ENCODE peak calls at places on chromosomes 4 and X, in nine cellular contexts. One of them, this sample, is unnamed.

GRCh38 chr4:142473218-142473959 is 372.7 kb downstream of the INPP4B start:
- DNase-seq in pancreas: peak
- DNase-seq in choroid plexus epithelial cell: no peak
- DNase-seq in MM.1S: no peak
- DNase-seq in neural progenitor cell: no peak
- DNase-seq in kidney epithelial cell: peak
- DNase-seq in hepatocyte: no peak
- DNase-seq in AG10803: no peak
- DNase-seq in Caco-2: no peak
- DNase-seq in this sample: no peak

GRCh38 chrX:115606861-115607260 is 45.9 kb downstream of the PLS3 start:
- DNase-seq in Caco-2: peak
- DNase-seq in kidney epithelial cell: no peak
- DNase-seq in AG10803: no peak
- DNase-seq in pancreas: no peak
- DNase-seq in choroid plexus epithelial cell: no peak
- DNase-seq in neural progenitor cell: no peak
- DNase-seq in MM.1S: no peak
- DNase-seq in hepatocyte: no peak
- DNase-seq in this sample: no peak

GRCh38 chr4:71864380-71864779 is 80.5 kb upstream of the GC start:
- DNase-seq in choroid plexus epithelial cell: no peak
- DNase-seq in kidney epithelial cell: no peak
- DNase-seq in pancreas: no peak
- DNase-seq in AG10803: no peak
- DNase-seq in hepatocyte: no peak
- DNase-seq in MM.1S: no peak
- DNase-seq in neural progenitor cell: no peak
- DNase-seq in Caco-2: no peak
- DNase-seq in this sample: no peak

GRCh38 chr4:110815950-110816349 is 193.1 kb upstream of the PITX2 start:
- DNase-seq in choroid plexus epithelial cell: no peak
- DNase-seq in hepatocyte: no peak
- DNase-seq in Caco-2: no peak
- DNase-seq in kidney epithelial cell: no peak
- DNase-seq in AG10803: no peak
- DNase-seq in neural progenitor cell: no peak
- DNase-seq in MM.1S: no peak
- DNase-seq in pancreas: no peak
- DNase-seq in this sample: no peak

GRCh38 chr4:111641813-111642579 is 503.3 kb upstream of the FAM241A start:
- DNase-seq in kidney epithelial cell: peak
- DNase-seq in MM.1S: peak
- DNase-seq in hepatocyte: peak
- DNase-seq in pancreas: no peak
- DNase-seq in Caco-2: peak
- DNase-seq in choroid plexus epithelial cell: peak
- DNase-seq in AG10803: peak
- DNase-seq in neural progenitor cell: peak
- DNase-seq in this sample: peak

GRCh38 chrX:112470551-112470950 is 209.2 kb downstream of the LHFPL1 start:
- DNase-seq in neural progenitor cell: no peak
- DNase-seq in choroid plexus epithelial cell: no peak
- DNase-seq in kidney epithelial cell: no peak
- DNase-seq in MM.1S: no peak
- DNase-seq in hepatocyte: no peak
- DNase-seq in pancreas: no peak
- DNase-seq in AG10803: no peak
- DNase-seq in Caco-2: no peak
- DNase-seq in this sample: no peak

GRCh38 chrX:113522814-113523213 is 682.2 kb upstream of the AMOT start:
- DNase-seq in neural progenitor cell: no peak
- DNase-seq in hepatocyte: peak
- DNase-seq in kidney epithelial cell: no peak
- DNase-seq in choroid plexus epithelial cell: no peak
- DNase-seq in Caco-2: no peak
- DNase-seq in pancreas: no peak
- DNase-seq in MM.1S: no peak
- DNase-seq in AG10803: no peak
- DNase-seq in this sample: peak

GRCh38 chrX:46665232-46666162 is 91.9 kb downstream of the CHST7 start:
- DNase-seq in kidney epithelial cell: no peak
- DNase-seq in AG10803: no peak
- DNase-seq in MM.1S: no peak
- DNase-seq in pancreas: no peak
- DNase-seq in neural progenitor cell: no peak
- DNase-seq in Caco-2: no peak
- DNase-seq in choroid plexus epithelial cell: no peak
- DNase-seq in hepatocyte: no peak
- DNase-seq in this sample: no peak

GRCh38 chr4:151990201-151990600 is 229.4 kb upstream of the GATB start:
- DNase-seq in MM.1S: no peak
- DNase-seq in Caco-2: no peak
- DNase-seq in kidney epithelial cell: peak
- DNase-seq in hepatocyte: no peak
- DNase-seq in pancreas: no peak
- DNase-seq in choroid plexus epithelial cell: peak
- DNase-seq in neural progenitor cell: no peak
- DNase-seq in AG10803: peak
- DNase-seq in this sample: no peak

GRCh38 chrX:46125139-46125538 is 420.1 kb downstream of the ZNF674 start:
- DNase-seq in Caco-2: no peak
- DNase-seq in MM.1S: peak
- DNase-seq in neural progenitor cell: no peak
- DNase-seq in AG10803: peak
- DNase-seq in hepatocyte: no peak
- DNase-seq in choroid plexus epithelial cell: peak
- DNase-seq in kidney epithelial cell: no peak
- DNase-seq in pancreas: no peak
- DNase-seq in this sample: no peak

GRCh38 chr4:48102303-48102702 is 31.7 kb downstream of the TXK start:
- DNase-seq in pancreas: no peak
- DNase-seq in hepatocyte: no peak
- DNase-seq in choroid plexus epithelial cell: peak
- DNase-seq in AG10803: no peak
- DNase-seq in Caco-2: no peak
- DNase-seq in MM.1S: no peak
- DNase-seq in kidney epithelial cell: no peak
- DNase-seq in neural progenitor cell: no peak
- DNase-seq in this sample: no peak
- TF ChIP-seq CTCF in pancreas: no peak
- TF ChIP-seq CTCF in hepatocyte: peak
- TF ChIP-seq CTCF in choroid plexus epithelial cell: peak
- TF ChIP-seq CTCF in AG10803: peak
- TF ChIP-seq CTCF in Caco-2: peak
- TF ChIP-seq CTCF in MM.1S: peak
- TF ChIP-seq CTCF in kidney epithelial cell: no peak
- TF ChIP-seq CTCF in neural progenitor cell: peak
- TF ChIP-seq CTCF in this sample: no peak

GRCh38 chrX:133214316-133214715 is 3.8 kb downstream of the TFDP3 start:
- DNase-seq in MM.1S: no peak
- DNase-seq in neural progenitor cell: no peak
- DNase-seq in choroid plexus epithelial cell: no peak
- DNase-seq in kidney epithelial cell: no peak
- DNase-seq in hepatocyte: no peak
- DNase-seq in AG10803: peak
- DNase-seq in Caco-2: no peak
- DNase-seq in pancreas: no peak
- DNase-seq in this sample: no peak

GRCh38 chrX:133215017-133215416 is 3.1 kb downstream of the TFDP3 start:
- DNase-seq in AG10803: no peak
- DNase-seq in choroid plexus epithelial cell: no peak
- DNase-seq in Caco-2: no peak
- DNase-seq in hepatocyte: no peak
- DNase-seq in kidney epithelial cell: no peak
- DNase-seq in pancreas: no peak
- DNase-seq in neural progenitor cell: no peak
- DNase-seq in MM.1S: peak
- DNase-seq in this sample: no peak

GRCh38 chrX:133218329-133218728 is at the start of gene TFDP3:
- DNase-seq in choroid plexus epithelial cell: no peak
- DNase-seq in kidney epithelial cell: no peak
- DNase-seq in neural progenitor cell: no peak
- DNase-seq in hepatocyte: no peak
- DNase-seq in pancreas: no peak
- DNase-seq in Caco-2: no peak
- DNase-seq in MM.1S: no peak
- DNase-seq in AG10803: no peak
- DNase-seq in this sample: no peak

DNA sequence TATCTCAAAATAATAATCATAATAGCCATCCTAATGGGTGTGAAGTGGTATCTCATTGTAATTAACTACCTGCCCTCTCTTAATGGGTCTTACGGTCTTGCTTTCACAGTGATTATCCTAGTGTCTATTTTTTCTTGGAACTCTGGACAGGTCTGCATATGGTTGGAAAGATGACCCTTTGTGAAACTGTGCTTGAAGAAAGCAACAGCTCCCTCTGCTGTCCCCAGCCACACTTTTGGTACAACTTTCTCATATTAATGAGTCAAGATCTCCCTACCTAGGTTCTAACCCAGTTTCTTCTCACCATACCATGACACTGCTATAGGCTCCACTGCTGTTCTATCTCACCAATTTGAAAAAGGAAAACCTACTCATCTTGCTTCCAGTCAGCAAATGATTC is 2.4 kb downstream of the TFDP3 start:
- DNase-seq in AG10803: no peak
- DNase-seq in choroid plexus epithelial cell: peak
- DNase-seq in hepatocyte: peak
- DNase-seq in kidney epithelial cell: no peak
- DNase-seq in Caco-2: peak
- DNase-seq in pancreas: no peak
- DNase-seq in MM.1S: peak
- DNase-seq in neural progenitor cell: peak
- DNase-seq in this sample: no peak
- TF ChIP-seq CTCF in AG10803: peak
- TF ChIP-seq CTCF in choroid plexus epithelial cell: peak
- TF ChIP-seq CTCF in hepatocyte: peak
- TF ChIP-seq CTCF in kidney epithelial cell: peak
- TF ChIP-seq CTCF in Caco-2: peak
- TF ChIP-seq CTCF in pancreas: peak
- TF ChIP-seq CTCF in MM.1S: peak
- TF ChIP-seq CTCF in neural progenitor cell: peak
- TF ChIP-seq CTCF in this sample: no peak

DNA sequence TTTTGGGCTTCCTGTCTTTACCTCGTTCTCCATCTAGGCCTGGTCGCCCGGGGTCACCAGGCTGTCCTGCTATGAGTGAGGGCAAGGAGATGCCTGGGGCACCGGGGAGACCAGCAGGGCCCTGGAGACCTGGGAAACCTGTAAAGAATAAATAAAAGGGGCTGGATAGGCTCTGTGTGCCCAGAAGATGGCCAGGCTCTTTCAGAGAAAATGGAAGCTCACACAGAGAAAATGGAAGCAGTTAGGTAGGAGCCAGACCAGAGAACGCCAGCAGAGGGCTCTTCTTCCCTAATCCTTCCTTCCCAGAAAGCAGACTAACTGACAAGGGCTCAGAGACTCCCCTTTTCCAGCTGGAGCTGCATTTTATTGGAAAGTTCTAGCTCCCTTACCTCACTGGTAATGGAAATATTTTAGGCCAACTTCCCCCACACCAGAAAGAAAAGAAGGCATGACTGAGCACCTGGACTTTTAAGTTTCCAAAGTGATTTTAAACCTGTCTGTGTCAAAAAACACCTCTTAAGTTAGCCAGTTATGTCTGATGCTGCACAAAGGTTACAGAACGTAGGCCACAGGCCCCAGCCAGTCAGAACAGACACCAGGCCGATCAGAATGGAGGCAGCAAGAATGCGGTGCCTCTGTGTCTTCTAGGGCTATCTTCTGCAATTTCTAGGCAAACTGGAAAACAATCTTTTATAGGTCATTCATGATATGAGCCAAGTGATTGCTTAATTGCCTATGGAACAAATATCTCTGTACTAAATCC is 74.0 kb downstream of the ATG4A start:
- DNase-seq in pancreas: no peak
- DNase-seq in Caco-2: peak
- DNase-seq in hepatocyte: peak
- DNase-seq in choroid plexus epithelial cell: peak
- DNase-seq in MM.1S: no peak
- DNase-seq in kidney epithelial cell: no peak
- DNase-seq in neural progenitor cell: peak
- DNase-seq in AG10803: peak
- DNase-seq in this sample: no peak
- TF ChIP-seq CTCF in pancreas: no peak
- TF ChIP-seq CTCF in Caco-2: peak
- TF ChIP-seq CTCF in hepatocyte: peak
- TF ChIP-seq CTCF in choroid plexus epithelial cell: peak
- TF ChIP-seq CTCF in MM.1S: peak
- TF ChIP-seq CTCF in kidney epithelial cell: peak
- TF ChIP-seq CTCF in neural progenitor cell: peak
- TF ChIP-seq CTCF in AG10803: peak
- TF ChIP-seq CTCF in this sample: no peak

GRCh38 chrX:2707334-2707760 is 16.3 kb downstream of the CD99 start:
- DNase-seq in neural progenitor cell: peak
- DNase-seq in hepatocyte: peak
- DNase-seq in pancreas: no peak
- DNase-seq in choroid plexus epithelial cell: peak
- DNase-seq in Caco-2: peak
- DNase-seq in kidney epithelial cell: peak
- DNase-seq in MM.1S: no peak
- DNase-seq in AG10803: peak
- DNase-seq in this sample: peak
- TF ChIP-seq CTCF in neural progenitor cell: no peak
- TF ChIP-seq CTCF in hepatocyte: no peak
- TF ChIP-seq CTCF in pancreas: no peak
- TF ChIP-seq CTCF in choroid plexus epithelial cell: peak
- TF ChIP-seq CTCF in Caco-2: no peak
- TF ChIP-seq CTCF in kidney epithelial cell: no peak
- TF ChIP-seq CTCF in MM.1S: no peak
- TF ChIP-seq CTCF in AG10803: no peak
- TF ChIP-seq CTCF in this sample: peak

GRCh38 chrX:63430026-63430425 is 78.9 kb upstream of the SPIN4 start:
- DNase-seq in pancreas: no peak
- DNase-seq in kidney epithelial cell: no peak
- DNase-seq in Caco-2: no peak
- DNase-seq in AG10803: no peak
- DNase-seq in MM.1S: no peak
- DNase-seq in choroid plexus epithelial cell: no peak
- DNase-seq in neural progenitor cell: no peak
- DNase-seq in hepatocyte: no peak
- DNase-seq in this sample: no peak
- TF ChIP-seq CTCF in pancreas: no peak
- TF ChIP-seq CTCF in kidney epithelial cell: no peak
- TF ChIP-seq CTCF in Caco-2: no peak
- TF ChIP-seq CTCF in AG10803: no peak
- TF ChIP-seq CTCF in MM.1S: no peak
- TF ChIP-seq CTCF in choroid plexus epithelial cell: no peak
- TF ChIP-seq CTCF in neural progenitor cell: peak
- TF ChIP-seq CTCF in hepatocyte: no peak
- TF ChIP-seq CTCF in this sample: no peak

GRCh38 chr4:76782837-76783236 is 115.1 kb downstream of the SOWAHB start:
- DNase-seq in hepatocyte: no peak
- DNase-seq in choroid plexus epithelial cell: peak
- DNase-seq in pancreas: no peak
- DNase-seq in AG10803: peak
- DNase-seq in Caco-2: no peak
- DNase-seq in kidney epithelial cell: peak
- DNase-seq in neural progenitor cell: no peak
- DNase-seq in MM.1S: no peak
- DNase-seq in this sample: no peak
- TF ChIP-seq CTCF in hepatocyte: no peak
- TF ChIP-seq CTCF in choroid plexus epithelial cell: no peak
- TF ChIP-seq CTCF in pancreas: no peak
- TF ChIP-seq CTCF in AG10803: no peak
- TF ChIP-seq CTCF in Caco-2: no peak
- TF ChIP-seq CTCF in kidney epithelial cell: no peak
- TF ChIP-seq CTCF in neural progenitor cell: no peak
- TF ChIP-seq CTCF in MM.1S: no peak
- TF ChIP-seq CTCF in this sample: no peak

This sample was measured in GM10248.